ENCODE peak calls at places on chromosomes 11 and 22, in five cellular contexts. C is RPMI7951; H is NCI-H1694 treated with DMSO at 0.1 percent for 48 hours; P is stimulated activated CD4-positive, alpha-beta T cell treated with anti-CD3 and anti-CD28 coated beads, Interleukin-4, amount 100 ng/mL, for 4 hours; B is HuH-7. X is an unnamed sample.

GRCh38 chr11:27263046-27263445 is 100.0 kb downstream of the CCDC34 start:
- DNase-seq in C (no peak), H (no peak), P (no peak), B (no peak), X (no peak)

GRCh38 chr11:69471329-69472052 is 10.0 kb upstream of the LINC01488 start:
- DNase-seq in C (peak; percentile 79), H (no peak), P (no peak), B (no peak), X (no peak)

GRCh38 chr22:47622541-47622940 is 860.1 kb downstream of the TBC1D22A start:
- DNase-seq in C (no peak), H (no peak), P (no peak), B (no peak), X (no peak)

GRCh38 chr11:2264366-2265011 is 5.9 kb downstream of the ASCL2 start:
- DNase-seq in C (no peak), H (no peak), P (no peak), B (no peak), X (no peak)

GRCh38 chr11:133889893-133890292 is 44.6 kb upstream of the SPATA19 start:
- DNase-seq in C (no peak), H (no peak), P (no peak), B (no peak), X (no peak)

GRCh38 chr11:117859713-117860112 is 16.7 kb downstream of the FXYD6 start:
- DNase-seq in C (no peak), H (no peak), P (no peak), B (no peak), X (no peak)

GRCh38 chr11:65448418-65449196 is 26.0 kb downstream of the NEAT1 start:
- DNase-seq in C (no peak), H (no peak), P (no peak), B (no peak), X (no peak)

GRCh38 chr22:43431821-43432554 is 20.2 kb downstream of the MPPED1 start:
- DNase-seq in C (no peak), H (no peak), P (no peak), B (no peak), X (no peak)

GRCh38 chr22:28759861-28760560 is 12.5 kb upstream of the CCDC117 start:
- DNase-seq in C (no peak), H (no peak), P (no peak), B (no peak), X (no peak)

GRCh38 chr11:65251476-65251875 is 10.3 kb upstream of the POLA2 start:
- DNase-seq in C (no peak), H (no peak), P (no peak), B (no peak), X (no peak)

GRCh38 chr11:66720223-66720898 is 8.7 kb downstream of the SPTBN2 start:
- DNase-seq in C (peak; percentile 80), H (no peak), P (no peak), B (no peak), X (no peak)

GRCh38 chr11:116336540-116336939 is 436.2 kb downstream of the BUD13 start:
- DNase-seq in C (no peak), H (no peak), P (no peak), B (no peak), X (no peak)

GRCh38 chr11:122375687-122376399 is 259.8 kb upstream of the BLID start:
- DNase-seq in C (peak; percentile 81), H (no peak), P (no peak), B (no peak), X (no peak)

GRCh38 chr11:24900960-24901549 is 404.2 kb downstream of the LUZP2 start:
- DNase-seq in C (no peak), H (no peak), P (no peak), B (no peak), X (no peak)

X was measured in NCI-H446 treated with DMSO at 0.1 percent for 48 hours.